ENCODE peak calls at places on chromosomes 5 and 9, in five cellular contexts. F is CD4-positive, CD25-positive, alpha-beta regulatory T cell; P is keratinocyte; S is fibroblast of the aortic adventitia; I is coronary artery. D is an unnamed sample.

GRCh38 chr5:153672347-153673090 is 182.0 kb downstream of the GRIA1 start:
- DNase-seq in F (no peak), P (no peak), S (peak), I (no peak), D (no peak)

GRCh38 chr5:175590471-175590881 is 67.4 kb upstream of the HRH2 start:
- DNase-seq in F (no peak), P (peak), S (peak), I (no peak), D (no peak)

GRCh38 chr9:35914307-35914807 is 5.1 kb downstream of the SPAAR start:
- DNase-seq in F (no peak), P (no peak), S (peak), I (peak), D (peak)

GRCh38 chr5:112419050-112419595 is at the start of gene EPB41L4A:
- DNase-seq in F (no peak), P (no peak), S (no peak), I (no peak), D (no peak)

GRCh38 chr5:180988011-180988410 is 635 bp upstream of the BTNL3 start:
- DNase-seq in F (no peak), P (no peak), S (no peak), I (no peak), D (no peak)

GRCh38 chr5:142255831-142256230 is 69.0 kb downstream of the SPRY4 start:
- DNase-seq in F (no peak), P (no peak), S (no peak), I (no peak), D (no peak)

GRCh38 chr9:107218834-107219485 is 64.1 kb upstream of the RAD23B start:
- DNase-seq in F (no peak), P (no peak), S (no peak), I (no peak), D (no peak)

GRCh38 chr5:155905359-155905758 is 421.6 kb upstream of the SGCD start:
- DNase-seq in F (no peak), P (no peak), S (no peak), I (no peak), D (no peak)

DNA sequence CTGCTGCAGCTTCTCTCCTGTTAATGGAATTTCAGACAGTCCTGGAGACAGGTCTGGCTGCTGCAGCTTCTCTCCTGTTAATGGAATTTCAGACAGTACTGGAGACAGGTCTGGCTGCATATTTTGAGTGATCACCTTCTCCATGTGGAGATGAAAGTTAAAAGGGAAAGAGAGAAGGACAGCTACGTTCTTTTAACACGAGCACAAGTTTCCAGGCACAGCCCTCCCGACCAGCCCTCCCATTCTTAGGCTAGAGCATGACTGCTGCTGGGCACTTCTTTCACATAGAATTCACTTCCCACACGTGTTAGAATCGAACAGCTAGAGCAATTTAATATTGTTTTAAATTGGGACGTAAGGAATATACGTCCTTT is 133.3 kb upstream of the DMRT1 start:
- DNase-seq in F (no peak), P (no peak), S (peak), I (peak), D (no peak)
- H3K4me3 ChIP-seq in F (no peak), P (peak), S (peak), I (peak), D (peak)

GRCh38 chr9:95297760-95298159 is 19.7 kb downstream of the FANCC start:
- DNase-seq in F (no peak), P (no peak), S (no peak), I (no peak), D (no peak)
- H3K4me3 ChIP-seq in F (no peak), P (no peak), S (no peak), I (no peak), D (no peak)

DNA sequence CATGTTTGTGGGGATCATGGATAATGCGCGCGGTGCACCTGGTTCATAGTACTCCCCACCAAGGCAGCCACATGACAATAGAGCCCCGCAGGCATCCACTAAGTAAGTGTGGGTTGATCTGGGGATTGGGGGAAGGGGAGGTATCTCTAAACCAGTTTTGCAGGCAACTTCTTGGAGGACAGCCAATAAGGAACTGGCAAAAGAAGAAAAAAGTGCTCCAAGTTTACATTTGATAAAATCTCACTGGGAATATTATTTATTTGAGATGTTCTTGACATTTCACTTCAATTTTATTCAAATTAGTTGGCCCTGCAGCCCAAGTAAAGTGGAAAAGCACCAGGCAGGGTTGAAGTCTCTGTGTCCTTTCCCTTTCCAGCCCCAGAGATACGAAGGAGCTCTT is 8.5 kb downstream of the FBP1 start:
- DNase-seq in F (no peak), P (peak), S (no peak), I (no peak), D (no peak)
- H3K4me3 ChIP-seq in F (no peak), P (no peak), S (no peak), I (no peak), D (no peak)

DNA sequence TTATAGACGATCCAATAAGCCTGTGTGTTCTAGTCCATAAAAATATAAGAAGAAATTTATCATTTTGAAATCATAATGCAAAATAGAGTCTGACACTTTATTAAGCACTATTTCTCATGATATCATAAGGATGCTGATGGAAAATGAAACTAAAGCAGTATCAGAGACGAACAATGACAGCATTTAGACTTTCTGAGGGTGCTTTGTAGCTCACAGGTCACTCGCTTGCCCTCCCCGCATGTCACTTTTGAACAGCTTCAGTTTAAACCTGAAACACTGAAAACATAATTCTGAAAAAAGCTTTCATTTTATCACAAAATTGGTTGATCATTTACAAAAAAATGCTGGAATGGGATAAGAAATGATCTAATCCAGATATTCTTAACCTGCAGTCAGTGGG is 247.1 kb downstream of the EBF1 start:
- DNase-seq in F (no peak), P (no peak), S (no peak), I (no peak), D (no peak)
- H3K4me3 ChIP-seq in F (no peak), P (no peak), S (no peak), I (peak), D (no peak)

GRCh38 chr5:80036621-80037020 is 1.5 kb downstream of the THBS4 start:
- DNase-seq in F (no peak), P (no peak), S (no peak), I (no peak), D (no peak)
- H3K4me3 ChIP-seq in F (no peak), P (no peak), S (no peak), I (no peak), D (no peak)

D was measured in SJSA1.